ENCODE peak calls at places on chromosome 19, in seven cellular contexts. G, N, T, F, U, D and P are unnamed samples.

GRCh38 chr19:3671680-3672574 is 28.3 kb downstream of the PIP5K1C start:
- DNase-seq in U (no peak), F (no peak), G (no peak), T (no peak), N (no peak), D (no peak), P (no peak)

GRCh38 chr19:34241513-34242337 is 12.6 kb upstream of the GARRE1 start:
- DNase-seq in F (no peak), U (no peak), N (no peak), G (no peak), T (no peak), D (no peak), P (no peak)

GRCh38 chr19:47124937-47125668 is 5.5 kb upstream of the SAE1 start:
- DNase-seq in N (no peak), D (no peak), G (no peak), U (peak), T (peak), F (peak), P (peak)

GRCh38 chr19:492091-492531 is 4.2 kb upstream of the MADCAM1 start:
- DNase-seq in F (no peak), N (no peak), D (no peak), G (peak), U (no peak), T (no peak), P (no peak)

GRCh38 chr19:50688766-50689165 is 30.8 kb downstream of the SHANK1 start:
- DNase-seq in T (no peak), N (no peak), G (no peak), U (no peak), D (no peak), F (no peak), P (no peak)

GRCh38 chr19:970695-971094 is 13.4 kb upstream of the WDR18 start:
- DNase-seq in U (no peak), F (no peak), N (no peak), G (no peak), D (no peak), T (no peak), P (no peak)

GRCh38 chr19:12833747-12834417 is 497 bp downstream of the RTBDN start:
- DNase-seq in G (peak), F (peak), N (no peak), U (no peak), T (no peak), D (no peak), P (peak)

GRCh38 chr19:53537523-53538377 is at the start of gene ZNF331:
- DNase-seq in U (peak), F (peak), N (peak), T (peak), D (peak), G (peak), P (no peak)

GRCh38 chr19:36213793-36214387 is 575 bp downstream of the ZNF565 start:
- DNase-seq in D (no peak), U (peak), N (no peak), T (peak), F (peak), G (no peak), P (no peak)

GRCh38 chr19:35858311-35858710 is 1.6 kb downstream of the KIRREL2 start:
- DNase-seq in T (no peak), D (no peak), N (no peak), F (no peak), G (no peak), U (no peak), P (no peak)

GRCh38 chr19:19067276-19068072 is 3.7 kb downstream of the SLC25A42 start:
- DNase-seq in U (no peak), G (no peak), D (no peak), T (no peak), F (no peak), N (no peak), P (no peak)

GRCh38 chr19:14091086-14091884 is 734 bp upstream of the SAMD1 start:
- DNase-seq in T (peak), D (peak), U (peak), F (no peak), N (no peak), G (peak), P (peak)

GRCh38 chr19:55210120-55210493 is 806 bp upstream of the PTPRH start:
- DNase-seq in F (peak), N (peak), G (no peak), U (peak), T (no peak), D (no peak), P (peak)

GRCh38 chr19:58009666-58010301 is 7.2 kb upstream of the ZNF606 start:
- DNase-seq in G (peak), N (peak), F (no peak), U (peak), T (peak), D (peak), P (peak)

GRCh38 chr19:38551450-38551813 is 66.3 kb downstream of the MAP4K1 start:
- DNase-seq in D (no peak), F (no peak), T (no peak), G (no peak), N (no peak), U (no peak), P (no peak)

GRCh38 chr19:10800488-10800887 is 35.5 kb downstream of the TMED1 start:
- DNase-seq in G (no peak), T (no peak), U (no peak), F (no peak), N (no peak), D (no peak), P (no peak)

GRCh38 chr19:28701491-28701890 is 511.5 kb downstream of the UQCRFS1 start:
- DNase-seq in T (no peak), D (no peak), N (no peak), F (no peak), G (no peak), U (no peak), P (no peak)

GRCh38 chr19:41427647-41428480 is 690 bp upstream of the B3GNT8 start:
- DNase-seq in T (no peak), D (no peak), N (no peak), F (no peak), U (no peak), G (peak), P (no peak)

GRCh38 chr19:23505738-23506137 is 110.5 kb upstream of the ZNF91 start:
- DNase-seq in U (no peak), T (no peak), F (no peak), D (no peak), G (no peak), N (no peak), P (no peak)

GRCh38 chr19:41479757-41480191 is 36.8 kb downstream of the ERICH4 start:
- DNase-seq in T (no peak), F (no peak), N (no peak), D (no peak), U (peak), G (no peak), P (no peak)

GRCh38 chr19:45558399-45558878 is 26.2 kb downstream of the OPA3 start:
- DNase-seq in U (no peak), G (peak), T (no peak), N (no peak), D (peak), F (no peak), P (peak)

GRCh38 chr19:45767410-45767880 is 1.6 kb downstream of the SIX5 start:
- DNase-seq in G (no peak), F (peak), U (peak), N (no peak), T (no peak), D (no peak), P (peak)

GRCh38 chr19:55369651-55370304 is 485 bp downstream of the IL11 start:
- DNase-seq in G (peak), U (peak), T (no peak), N (no peak), F (no peak), D (no peak), P (peak)

GRCh38 chr19:48918801-48919247 is 14.7 kb upstream of the DHDH start:
- DNase-seq in G (no peak), T (no peak), D (no peak), N (no peak), U (peak), F (no peak), P (peak)

GRCh38 chr19:11641241-11641640 is 44.0 kb downstream of the ZNF627 start:
- DNase-seq in D (no peak), U (no peak), F (no peak), G (no peak), T (no peak), N (no peak), P (no peak)

GRCh38 chr19:49150106-49150943 is 4.9 kb downstream of the HRC start:
- DNase-seq in G (no peak), N (no peak), D (peak), T (peak), U (peak), F (peak), P (peak)

GRCh38 chr19:8129061-8129460 is 20.3 kb downstream of the FBN3 start:
- DNase-seq in U (no peak), T (no peak), F (no peak), N (no peak), G (no peak), D (no peak), P (peak)

GRCh38 chr19:3034845-3035541 is 5.9 kb upstream of the TLE2 start:
- DNase-seq in T (peak), N (peak), G (peak), U (peak), F (peak), D (no peak), P (no peak)

GRCh38 chr19:29508181-29508580 is 17.6 kb upstream of the VSTM2B start:
- DNase-seq in U (no peak), N (no peak), T (no peak), D (no peak), G (no peak), F (no peak), P (no peak)

GRCh38 chr19:41816761-41817160 is 20.4 kb downstream of the CEACAM3 start:
- DNase-seq in G (no peak), F (no peak), T (no peak), N (no peak), D (no peak), U (no peak), P (no peak)

GRCh38 chr19:34985249-34986022 is 14.7 kb upstream of the GRAMD1A start:
- DNase-seq in U (no peak), T (no peak), D (no peak), N (peak), F (no peak), G (no peak), P (no peak)

GRCh38 chr19:40803857-40804782 is 5.1 kb downstream of the EGLN2 start:
- DNase-seq in G (peak), N (no peak), T (no peak), F (no peak), D (no peak), U (no peak), P (no peak)

GRCh38 chr19:484494-484893 is 11.8 kb upstream of the MADCAM1 start:
- DNase-seq in U (no peak), N (no peak), G (no peak), T (no peak), F (no peak), D (no peak), P (no peak)